ENCODE peak calls at places on chromosomes 3 and 15, in five cellular contexts. I is RWPE2; D is fibroblast of lung; T is heart right ventricle; L is effector memory CD4-positive, alpha-beta T cell. O is an unnamed sample.

GRCh38 chr15:55627730-55628368 is 39.7 kb upstream of the PYGO1 start:
- DNase-seq in I (peak), D (peak), T (no peak), L (no peak), O (no peak)

GRCh38 chr15:27398631-27399030 is 427.6 kb downstream of the GABRG3 start:
- DNase-seq in I (no peak), D (no peak), T (no peak), L (no peak), O (no peak)

GRCh38 chr3:137769321-137770065 is 5.4 kb downstream of the SOX14 start:
- DNase-seq in I (no peak), D (no peak), T (no peak), L (no peak), O (no peak)

GRCh38 chr3:118425272-118425837 is 609.3 kb downstream of the IGSF11 start:
- DNase-seq in I (no peak), D (no peak), T (no peak), L (no peak), O (no peak)

GRCh38 chr3:130508970-130509369 is 8.0 kb upstream of the COL6A6 start:
- DNase-seq in I (no peak), D (no peak), T (peak), L (no peak), O (no peak)

GRCh38 chr3:194383276-194383940 is 13.9 kb upstream of the LRRC15 start:
- DNase-seq in I (no peak), D (no peak), T (no peak), L (no peak), O (peak)

GRCh38 chr3:50184242-50184978 is 7.0 kb upstream of the GNAT1 start:
- DNase-seq in I (no peak), D (no peak), T (no peak), L (no peak), O (no peak)

GRCh38 chr3:184261270-184262165 is at the start of gene CAMK2N2:
- DNase-seq in I (peak), D (peak), T (peak), L (peak), O (peak)

GRCh38 chr3:100106094-100106493 is 8.2 kb downstream of the FILIP1L start:
- DNase-seq in I (no peak), D (no peak), T (no peak), L (no peak), O (no peak)

GRCh38 chr3:197224034-197224444 is 74.4 kb downstream of the DLG1 start:
- DNase-seq in I (no peak), D (peak), T (no peak), L (no peak), O (no peak)

GRCh38 chr3:8254489-8254888 is 247.1 kb upstream of the LMCD1 start:
- DNase-seq in I (no peak), D (no peak), T (no peak), L (no peak), O (no peak)

GRCh38 chr3:171186383-171186782 is 159.9 kb upstream of the SLC2A2 start:
- DNase-seq in I (no peak), D (peak), T (no peak), L (no peak), O (no peak)

GRCh38 chr15:70632981-70633380 is 130.4 kb downstream of the UACA start:
- DNase-seq in I (no peak), D (peak), T (no peak), L (no peak), O (no peak)

GRCh38 chr3:42204867-42205599 is 61.0 kb downstream of the CCK start:
- DNase-seq in I (no peak), D (no peak), T (no peak), L (no peak), O (no peak)

GRCh38 chr3:36876181-36876936 is 68.5 kb downstream of the TRANK1 start:
- DNase-seq in I (no peak), D (no peak), T (no peak), L (peak), O (no peak)

GRCh38 chr3:156983559-156983958 is 157.4 kb downstream of the LEKR1 start:
- DNase-seq in I (no peak), D (no peak), T (no peak), L (no peak), O (no peak)

GRCh38 chr3:43207628-43208085 is 78.7 kb upstream of the SNRK start:
- DNase-seq in I (no peak), D (no peak), T (no peak), L (no peak), O (no peak)

GRCh38 chr3:107669669-107670068 is 146.9 kb downstream of the BBX start:
- DNase-seq in I (no peak), D (peak), T (no peak), L (no peak), O (no peak)

GRCh38 chr15:99100245-99101173 is 4.4 kb upstream of the SYNM start:
- DNase-seq in I (no peak), D (peak), T (peak), L (no peak), O (peak)

GRCh38 chr3:23455084-23455483 is 252.0 kb downstream of the UBE2E2 start:
- DNase-seq in I (no peak), D (peak), T (no peak), L (no peak), O (no peak)

GRCh38 chr15:29337156-29337959 is 67.7 kb upstream of the NSMCE3 start:
- DNase-seq in I (no peak), D (peak), T (no peak), L (no peak), O (no peak)

GRCh38 chr15:71792521-71792920 is 17.8 kb upstream of the NR2E3 start:
- DNase-seq in I (peak), D (peak), T (no peak), L (no peak), O (no peak)

GRCh38 chr3:196634851-196635250 is 4.6 kb upstream of the NRROS start:
- DNase-seq in I (no peak), D (no peak), T (no peak), L (no peak), O (peak)

GRCh38 chr15:70792171-70792573 is 28.8 kb upstream of the UACA start:
- DNase-seq in I (no peak), D (peak), T (no peak), L (no peak), O (no peak)

GRCh38 chr3:188385295-188385694 is 231.3 kb downstream of the LPP start:
- DNase-seq in I (no peak), D (no peak), T (no peak), L (no peak), O (no peak)

GRCh38 chr15:77083381-77084160 is 12.7 kb upstream of the TSPAN3 start:
- DNase-seq in I (no peak), D (peak), T (peak), L (peak), O (peak)

GRCh38 chr3:30500666-30501399 is 105.6 kb upstream of the TGFBR2 start:
- DNase-seq in I (no peak), D (no peak), T (no peak), L (no peak), O (no peak)

GRCh38 chr15:37135225-37135624 is 34.9 kb upstream of the MEIS2 start:
- DNase-seq in I (no peak), D (no peak), T (no peak), L (no peak), O (no peak)

GRCh38 chr3:43214616-43215015 is 71.7 kb upstream of the SNRK start:
- DNase-seq in I (no peak), D (no peak), T (no peak), L (no peak), O (no peak)

GRCh38 chr3:142958707-142959106 is 4.8 kb downstream of the PAQR9 start:
- DNase-seq in I (peak), D (peak), T (no peak), L (no peak), O (no peak)

GRCh38 chr15:44780608-44781007 is 44.3 kb downstream of the TRIM69 start:
- DNase-seq in I (no peak), D (no peak), T (no peak), L (no peak), O (no peak)

GRCh38 chr3:147305533-147306241 is 100.7 kb downstream of the ZIC4 start:
- DNase-seq in I (no peak), D (peak), T (no peak), L (no peak), O (no peak)

GRCh38 chr15:89971592-89971997 is 29.5 kb upstream of the ZNF710 start:
- DNase-seq in I (no peak), D (peak), T (peak), L (peak), O (no peak)

GRCh38 chr15:94324117-94324826 is 92.9 kb downstream of the MCTP2 start:
- DNase-seq in I (no peak), D (peak), T (peak), L (peak), O (no peak)

GRCh38 chr15:92187975-92188374 is 205.7 kb upstream of the ST8SIA2 start:
- DNase-seq in I (no peak), D (no peak), T (no peak), L (no peak), O (no peak)

GRCh38 chr3:86895202-86895601 is 95.7 kb downstream of the VGLL3 start:
- DNase-seq in I (no peak), D (peak), T (no peak), L (no peak), O (no peak)

GRCh38 chr3:138914870-138915502 is 32.0 kb downstream of the FOXL2 start:
- DNase-seq in I (no peak), D (peak), T (no peak), L (no peak), O (no peak)
- H3K27ac ChIP-seq in I (peak), D (peak), T (peak), L (no peak), O (peak)

DNA sequence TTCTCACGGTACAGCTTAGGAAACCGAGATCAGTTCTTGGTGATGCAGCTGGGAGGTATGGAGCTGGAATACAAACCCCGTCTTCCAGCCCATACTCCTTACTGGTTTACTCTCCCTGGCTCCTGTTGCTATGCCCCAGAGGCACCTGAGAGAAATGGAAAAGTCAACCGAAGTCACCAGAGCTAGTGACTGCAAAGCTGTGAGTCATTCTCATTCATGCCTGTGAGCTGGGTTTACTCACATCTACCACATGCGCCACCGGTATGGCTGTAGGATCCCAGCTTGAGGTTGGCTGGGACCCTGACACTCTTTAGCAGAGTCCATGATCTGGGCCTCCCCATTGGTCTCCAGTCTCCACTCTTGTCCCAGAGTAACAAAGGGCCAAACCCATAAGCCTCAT is 111.5 kb upstream of the ETV5 start:
- DNase-seq in I (no peak), D (peak), T (no peak), L (no peak), O (no peak)
- H3K27ac ChIP-seq in I (no peak), D (no peak), T (no peak), L (no peak), O (no peak)

DNA sequence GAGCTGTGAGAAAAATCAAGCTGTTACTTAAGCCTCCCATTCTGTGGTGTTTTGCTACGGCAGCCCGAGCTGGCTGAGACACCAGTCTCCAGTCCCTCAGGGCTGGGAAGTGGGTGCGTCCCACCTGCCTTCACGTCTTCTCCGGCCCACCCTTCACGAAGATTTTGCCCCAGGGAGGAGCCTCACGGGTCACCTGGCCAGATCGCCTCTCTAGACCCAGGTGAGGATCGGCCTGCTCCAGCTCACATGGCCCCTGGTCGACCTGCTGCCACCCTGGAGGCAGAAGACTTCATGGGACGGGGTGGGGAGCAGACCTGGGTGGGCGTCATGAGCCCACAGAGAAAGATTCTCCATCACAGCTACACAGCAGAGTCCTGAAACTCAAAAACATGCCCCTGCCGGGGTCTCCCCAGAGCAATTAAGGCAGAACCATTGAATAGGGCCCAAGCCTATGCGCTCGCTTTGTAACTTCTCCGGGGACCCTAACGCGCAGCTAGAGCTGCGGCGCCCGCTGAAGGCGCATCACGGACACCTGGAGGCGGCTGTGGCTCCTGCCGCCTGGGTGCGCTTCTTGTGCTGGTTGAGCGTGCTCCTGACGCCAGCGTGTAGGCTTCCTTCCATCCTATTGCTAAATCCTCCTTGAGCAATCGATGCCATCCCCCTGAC is 92.6 kb upstream of the ALDH1A3 start:
- DNase-seq in I (no peak), D (no peak), T (peak), L (no peak), O (no peak)
- H3K27ac ChIP-seq in I (no peak), D (no peak), T (no peak), L (no peak), O (no peak)

GRCh38 chr15:69468241-69469121 is 15.9 kb downstream of the RPLP1 start:
- DNase-seq in I (peak), D (peak), T (no peak), L (peak), O (no peak)

GRCh38 chr15:69465253-69465652 is 12.6 kb downstream of the RPLP1 start:
- DNase-seq in I (peak), D (no peak), T (no peak), L (no peak), O (no peak)

GRCh38 chr15:69466733-69467132 is 14.1 kb downstream of the RPLP1 start:
- DNase-seq in I (no peak), D (no peak), T (no peak), L (no peak), O (no peak)

GRCh38 chr15:69469467-69470191 is 17.0 kb downstream of the RPLP1 start:
- DNase-seq in I (peak), D (peak), T (no peak), L (no peak), O (no peak)

GRCh38 chr15:69467636-69468035 is 15.0 kb downstream of the RPLP1 start:
- DNase-seq in I (peak), D (no peak), T (no peak), L (no peak), O (no peak)
- H3K27ac ChIP-seq in I (peak), D (no peak), T (no peak), L (peak), O (peak)

DNA sequence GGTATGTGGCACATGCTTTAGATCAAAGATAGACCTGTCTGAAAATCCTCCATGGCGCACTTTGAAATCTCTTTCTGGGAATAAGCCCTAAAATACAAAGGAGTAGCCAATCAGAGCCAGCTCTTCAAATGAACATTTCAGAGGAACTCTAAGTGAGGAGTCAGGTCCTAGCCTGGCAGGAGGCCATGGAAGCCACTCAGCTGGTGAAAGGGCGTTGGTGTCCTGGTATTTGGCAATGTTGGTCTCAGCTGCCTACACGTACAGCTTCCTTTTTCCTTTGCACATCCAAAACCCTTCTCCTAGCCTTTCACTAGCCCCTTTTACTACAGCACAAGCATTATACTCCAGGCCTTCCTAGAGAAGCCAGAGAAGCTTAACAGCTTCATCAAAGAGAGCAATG is 5.5 kb downstream of the WDR73 start:
- DNase-seq in I (no peak), D (no peak), T (peak), L (no peak), O (no peak)
- H3K27ac ChIP-seq in I (no peak), D (no peak), T (no peak), L (no peak), O (no peak)

GRCh38 chr3:16985608-16986007 is 100.9 kb downstream of the PLCL2 start:
- DNase-seq in I (no peak), D (no peak), T (no peak), L (no peak), O (no peak)
- H3K27ac ChIP-seq in I (no peak), D (no peak), T (no peak), L (no peak), O (no peak)

DNA sequence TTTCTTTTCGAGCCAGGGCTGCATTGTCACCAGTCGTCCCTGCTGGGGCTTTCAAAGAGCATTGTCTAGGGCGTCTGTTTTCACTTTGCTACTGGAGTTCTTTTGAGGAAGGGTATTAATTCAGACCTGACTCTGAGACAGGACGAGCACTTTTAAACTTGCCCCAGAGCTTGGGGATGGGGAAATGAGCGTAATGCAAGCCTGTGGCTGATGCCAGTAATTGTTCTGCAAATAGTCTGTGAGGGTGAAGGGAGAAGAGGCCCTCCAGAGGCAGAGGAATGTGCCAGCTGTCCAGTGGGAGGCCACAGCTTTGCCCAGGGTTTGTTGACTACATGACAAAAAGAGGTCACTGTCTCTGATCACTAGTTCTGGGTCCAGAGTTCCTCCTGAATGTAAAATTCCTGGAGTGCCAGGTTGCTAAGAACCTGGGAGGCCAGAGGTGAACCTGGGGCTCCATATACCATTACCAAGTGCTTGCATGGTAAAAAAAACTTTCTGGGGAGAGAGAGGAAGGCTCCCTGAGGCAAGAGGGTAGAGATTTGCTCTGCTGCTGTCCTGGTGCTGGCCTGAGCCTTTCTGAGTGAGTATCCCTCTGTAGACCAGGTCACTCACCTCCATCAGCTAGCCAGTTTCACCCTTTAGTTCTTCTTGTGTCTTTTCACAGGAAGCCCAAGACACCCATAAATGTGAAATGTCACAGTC is 14.8 kb downstream of the EEFSEC start:
- DNase-seq in I (no peak), D (no peak), T (peak), L (no peak), O (no peak)
- H3K27ac ChIP-seq in I (no peak), D (no peak), T (peak), L (no peak), O (no peak)

GRCh38 chr15:69324031-69324430 is 25.3 kb downstream of the PAQR5 start:
- DNase-seq in I (no peak), D (no peak), T (no peak), L (no peak), O (no peak)
- H3K27ac ChIP-seq in I (no peak), D (no peak), T (no peak), L (no peak), O (no peak)

O was measured in spleen.